ENCODE peak calls at places on chromosome 6, in four cellular contexts. R is K562, O is H1, B is GM12878. E is an unnamed sample. For H3K4me1, the result is how much of the 10 kb centered on the place peaks cover.

GRCh38 chr6:163405412-163406309 is 8.9 kb upstream of the QKI start:
- DNase-seq in O (no peak), B (no peak), R (no peak), E (no peak)

GRCh38 chr6:37426945-37427510 is 6.0 kb upstream of the CMTR1 start:
- DNase-seq in B (no peak), O (no peak), R (peak), E (peak)

GRCh38 chr6:37696841-37697735 is 595 bp downstream of the MDGA1 start:
- DNase-seq in B (no peak), R (peak), O (no peak), E (no peak)

GRCh38 chr6:104625536-104625935 is 234.2 kb downstream of the HACE1 start:
- DNase-seq in R (no peak), O (no peak), B (no peak), E (peak)

GRCh38 chr6:99434702-99435530 is 9.8 kb upstream of the PNISR start:
- DNase-seq in B (no peak), R (peak), O (no peak), E (peak)

GRCh38 chr6:56864171-56864616 is 90.7 kb upstream of the BEND6 start:
- DNase-seq in R (no peak), B (no peak), O (no peak), E (peak)

GRCh38 chr6:108627692-108628565 is 67.2 kb downstream of the FOXO3 start:
- DNase-seq in O (no peak), R (no peak), B (no peak), E (peak)

GRCh38 chr6:44201638-44202303 is 15.0 kb upstream of the MYMX start:
- DNase-seq in R (peak), O (no peak), B (no peak), E (no peak)

GRCh38 chr6:139371421-139372253 is 2.8 kb downstream of the CITED2 start:
- DNase-seq in O (no peak), B (no peak), R (no peak), E (peak)

GRCh38 chr6:38974389-38975133 is 74.0 kb upstream of the GLP1R start:
- DNase-seq in R (no peak), O (no peak), B (no peak), E (peak)

GRCh38 chr6:122399348-122400120 is at the start of gene HSF2:
- DNase-seq in R (peak), B (peak), O (peak), E (peak)

GRCh38 chr6:2865270-2866182 is 23.9 kb upstream of the SERPINB1 start:
- DNase-seq in O (no peak), R (no peak), B (no peak), E (peak)

GRCh38 chr6:150072201-150072600 is 3.3 kb upstream of the ULBP3 start:
- DNase-seq in R (peak), O (no peak), B (no peak), E (peak)

GRCh38 chr6:135183532-135184440 is 2.7 kb downstream of the MYB start:
- DNase-seq in O (no peak), B (no peak), R (peak), E (peak)

GRCh38 chr6:169575365-169575764 is 126.5 kb downstream of the WDR27 start:
- DNase-seq in B (no peak), R (no peak), O (no peak), E (no peak)

GRCh38 chr6:125044066-125044465 is 81.8 kb downstream of the RNF217 start:
- DNase-seq in B (no peak), O (no peak), R (no peak), E (no peak)

GRCh38 chr6:93644611-93645010 is 225.3 kb upstream of the EPHA7 start:
- DNase-seq in O (no peak), R (no peak), B (no peak), E (no peak)

GRCh38 chr6:19399406-19399805 is 437.8 kb upstream of the ID4 start:
- DNase-seq in O (no peak), R (no peak), B (no peak), E (peak)

GRCh38 chr6:133837801-133838349 is 51.0 kb upstream of the TCF21 start:
- DNase-seq in R (peak), B (no peak), O (peak), E (no peak)

GRCh38 chr6:21593927-21594421 is 423 bp downstream of the SOX4 start:
- DNase-seq in O (no peak), R (no peak), B (no peak), E (peak)

GRCh38 chr6:69422474-69422873 is 374.3 kb downstream of the LMBRD1 start:
- DNase-seq in B (no peak), R (no peak), O (no peak), E (no peak)

GRCh38 chr6:54291738-54292137 is 16.5 kb upstream of the TINAG start:
- DNase-seq in R (no peak), B (peak), O (no peak), E (peak)

GRCh38 chr6:91868539-91869202 is 1281.8 kb upstream of the MAP3K7 start:
- DNase-seq in O (no peak), R (no peak), B (no peak), E (no peak)

GRCh38 chr6:169337881-169338445 is 84.3 kb upstream of the THBS2 start:
- DNase-seq in O (no peak), R (no peak), B (no peak), E (no peak)

GRCh38 chr6:28490191-28490890 is 25.3 kb downstream of the GPX6 start:
- DNase-seq in O (no peak), B (no peak), R (peak), E (peak)

GRCh38 chr6:57207141-57207540 is 15.0 kb downstream of the RAB23 start:
- DNase-seq in B (no peak), O (no peak), R (no peak), E (peak)

GRCh38 chr6:106511274-106512047 is 117.8 kb downstream of the RTN4IP1 start:
- DNase-seq in O (no peak), B (no peak), R (no peak), E (no peak)

GRCh38 chr6:111162504-111162903 is 75.2 kb downstream of the SLC16A10 start:
- DNase-seq in B (no peak), O (no peak), R (no peak), E (no peak)

GRCh38 chr6:112396221-112396620 is 49.1 kb downstream of the RFPL4B start:
- DNase-seq in B (no peak), O (no peak), R (no peak), E (peak)

GRCh38 chr6:143279385-143279784 is 171.1 kb downstream of the ADAT2 start:
- DNase-seq in B (no peak), R (peak), O (no peak), E (peak)
- TF ChIP-seq CHD1 in B (no peak), R (no peak), O (no peak), E (no peak)

DNA sequence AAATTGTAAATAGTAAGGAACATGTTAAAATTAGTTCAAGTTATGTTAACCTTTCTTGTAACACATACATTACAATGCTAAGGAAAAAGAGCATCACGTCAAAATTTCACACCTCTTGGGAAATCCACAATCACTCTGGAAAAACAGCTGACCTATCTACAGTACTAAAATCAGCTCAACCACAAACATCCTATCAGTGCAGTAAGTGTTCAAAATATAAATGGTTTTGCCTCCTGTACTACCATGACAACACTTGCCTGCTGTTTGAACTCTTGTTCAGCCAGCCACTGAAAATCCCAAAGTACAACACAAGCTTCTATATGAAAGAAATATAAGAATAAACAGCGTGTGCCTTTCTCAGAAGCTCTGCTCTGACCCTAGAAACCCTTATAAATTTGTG is 83.5 kb upstream of the PLN start:
- DNase-seq in R (no peak), O (no peak), B (no peak), E (no peak)
- H3K4me1 ChIP-seq in R (under half), O (under half), B (under half), E (under half)

GRCh38 chr6:168190646-168191443 is 111.8 kb upstream of the FRMD1 start:
- DNase-seq in B (no peak), O (no peak), R (no peak), E (no peak)
- TF ChIP-seq RAD21 in B (no peak), O (no peak), R (no peak), E (no peak)

DNA sequence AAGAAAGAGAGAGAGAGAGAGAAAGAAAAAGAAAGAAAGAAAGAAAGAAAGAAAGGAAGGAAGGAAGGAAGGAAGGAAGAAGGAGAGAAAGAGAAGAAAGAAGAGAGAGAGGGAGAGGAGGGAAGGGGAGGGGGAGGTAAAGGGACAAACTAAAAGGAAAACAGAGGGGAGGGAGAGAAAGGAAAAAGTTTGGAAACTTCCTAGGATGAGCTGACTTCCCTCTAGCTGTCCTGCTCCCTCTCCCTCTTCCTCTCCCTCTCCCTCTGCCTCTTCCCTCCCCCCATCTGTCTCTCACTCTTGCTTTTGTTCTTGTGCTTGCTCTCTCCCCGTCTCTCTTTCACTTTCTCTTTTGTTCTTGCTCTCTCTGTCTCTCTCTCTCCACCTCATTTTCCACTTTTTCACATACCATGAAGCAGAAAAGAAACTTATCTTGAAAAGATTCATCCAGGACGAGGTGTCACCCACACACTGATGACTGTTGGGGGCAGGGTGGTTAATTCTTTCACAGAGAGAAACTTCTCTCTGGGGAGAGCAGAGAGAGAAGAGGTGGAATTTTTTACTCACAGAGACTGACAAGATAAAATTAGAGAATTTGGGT is 56.4 kb upstream of the DUSP22 start:
- DNase-seq in R (no peak), B (peak), O (no peak), E (peak)
- TF ChIP-seq CHD1 in R (no peak), B (no peak), O (no peak), E (no peak)

DNA sequence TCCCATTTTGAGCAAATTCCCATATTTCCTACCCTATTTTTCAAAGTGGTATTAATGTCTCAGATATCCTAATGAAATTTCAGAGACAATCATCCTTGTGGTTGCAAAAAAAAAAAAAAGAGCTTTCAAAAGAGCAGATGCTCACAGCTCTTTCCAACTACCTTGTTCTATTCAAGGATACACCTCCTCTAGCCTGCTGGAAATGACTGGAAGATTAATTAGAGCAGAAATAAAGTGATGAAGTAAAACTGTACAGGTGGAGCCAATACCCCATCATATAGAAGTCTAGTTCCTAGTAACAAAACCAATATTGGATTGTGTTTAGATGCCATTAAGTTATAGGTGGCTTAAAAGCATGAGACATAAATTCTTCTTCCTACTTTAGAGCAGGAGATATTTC is 42.5 kb downstream of the ILRUN start:
- DNase-seq in O (no peak), B (no peak), R (no peak), E (no peak)
- H3K4me1 ChIP-seq in O (under half), B (under half), R (under half), E (under half)

GRCh38 chr6:18293192-18293904 is 29.0 kb upstream of the DEK start:
- DNase-seq in B (no peak), O (no peak), R (no peak), E (peak)
- TF ChIP-seq RAD21 in B (no peak), O (no peak), R (no peak), E (no peak)

DNA sequence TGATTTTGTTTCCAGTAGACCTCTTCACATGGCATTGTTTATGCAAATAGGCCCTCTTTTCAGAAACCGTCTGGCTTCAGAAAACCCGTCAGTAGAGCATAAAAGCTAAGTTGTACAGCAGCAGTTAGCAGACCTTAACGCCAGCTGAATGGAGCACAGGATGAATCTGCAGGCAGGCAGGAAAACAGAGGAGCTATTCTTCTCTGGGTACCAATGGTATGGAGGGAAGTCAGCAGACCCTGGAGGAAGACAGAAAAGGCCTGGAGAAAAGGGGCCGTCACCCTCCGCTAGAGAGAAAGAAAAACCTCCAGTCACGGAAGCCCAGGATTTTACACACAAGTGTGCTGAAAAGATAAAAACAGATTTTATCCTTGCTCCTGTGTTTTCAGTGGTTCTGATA is 215.7 kb downstream of the HDGFL1 start:
- DNase-seq in R (no peak), B (no peak), O (no peak), E (peak)
- TF ChIP-seq CHD1 in R (no peak), B (no peak), O (no peak), E (no peak)

DNA sequence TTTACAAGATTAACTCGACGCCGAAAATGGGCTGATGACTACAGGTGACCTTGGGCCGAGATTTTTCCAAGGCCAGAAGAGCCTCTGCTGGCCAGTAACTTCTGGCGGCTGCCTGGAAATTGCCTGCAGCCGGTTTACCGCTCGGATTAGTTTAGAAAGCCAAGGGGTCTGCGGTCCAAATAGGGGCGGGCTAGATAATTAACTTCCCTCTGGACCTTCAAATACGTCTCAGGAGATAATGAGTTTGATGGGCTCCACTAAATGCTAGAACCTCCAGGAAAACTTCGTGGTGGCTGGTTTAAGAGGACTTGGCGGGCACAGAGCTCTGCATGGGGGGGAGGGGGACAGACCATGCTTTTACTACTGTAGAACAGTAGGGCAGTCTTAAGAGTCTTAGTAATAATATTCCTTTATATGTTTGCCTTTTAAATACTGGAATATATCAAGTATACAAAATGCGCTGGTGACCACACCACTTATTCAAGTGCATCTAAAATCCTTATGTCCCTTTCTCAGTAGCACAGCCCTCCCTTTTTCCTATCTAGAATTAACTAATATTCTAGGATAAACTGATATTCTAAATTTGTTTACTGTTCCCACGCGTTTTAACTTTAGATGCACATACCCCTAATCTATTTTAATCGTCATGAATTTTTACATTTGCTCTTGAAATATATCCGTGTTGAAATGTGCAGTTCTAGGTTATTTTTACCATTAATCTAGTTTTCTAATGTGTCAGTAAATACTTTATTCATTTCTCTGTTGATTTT is 107.6 kb upstream of the PRSS16 start:
- DNase-seq in R (peak), O (no peak), B (no peak), E (peak)
- H3K4me1 ChIP-seq in R (under half), O (under half), B (under half), E (under half)

GRCh38 chr6:35797837-35798526 is 859 bp upstream of the CLPS start:
- DNase-seq in R (peak), O (no peak), B (no peak), E (no peak)
- TF ChIP-seq RAD21 in R (no peak), O (no peak), B (no peak), E (no peak)